ENCODE peak calls at places on chromosomes 1 and 21, in six cellular contexts. F, P, V, I, Z and G are unnamed samples.

GRCh38 chr1:50106095-50106761 is 2.5 kb upstream of the ELAVL4 start:
- DNase-seq in P (no peak), Z (no peak), V (no peak), F (no peak), I (no peak), G (no peak)

GRCh38 chr1:8985915-8986813 is 40.1 kb downstream of the SLC2A7 start:
- DNase-seq in V (no peak), P (no peak), Z (peak; percentile 58), F (peak; percentile 99), I (no peak), G (peak; percentile 98)

GRCh38 chr1:92354259-92354658 is 55.4 kb downstream of the RPAP2 start:
- DNase-seq in P (no peak), V (no peak), F (no peak), Z (no peak), I (no peak), G (no peak)

GRCh38 chr1:243312962-243313634 is 57.3 kb downstream of the SDCCAG8 start:
- DNase-seq in V (no peak), I (no peak), P (no peak), Z (no peak), F (no peak), G (no peak)

GRCh38 chr1:191857600-191857999 is 300.7 kb upstream of the RGS18 start:
- DNase-seq in P (no peak), V (no peak), Z (no peak), I (no peak), F (no peak), G (no peak)

GRCh38 chr1:244049142-244049968 is 1.7 kb upstream of the ZBTB18 start:
- DNase-seq in F (peak; percentile 38), Z (peak; percentile 76), I (peak; percentile 61), P (peak; percentile 67), V (peak; percentile 83), G (peak; percentile 60)

GRCh38 chr1:35574655-35575400 is 1.7 kb downstream of the TFAP2E start:
- DNase-seq in V (no peak), Z (no peak), F (peak; percentile 47), P (no peak), I (peak; percentile 55), G (no peak)

GRCh38 chr1:228664399-228664914 is 70.8 kb upstream of the RHOU start:
- DNase-seq in I (peak; percentile 88), F (peak; percentile 92), P (peak; percentile 65), V (peak; percentile 75), Z (peak; percentile 87), G (peak; percentile 71)

GRCh38 chr1:230634384-230634783 is 7.9 kb upstream of the COG2 start:
- DNase-seq in P (no peak), V (no peak), Z (no peak), I (no peak), F (no peak), G (no peak)

GRCh38 chr1:38308780-38309179 is 262.2 kb upstream of the POU3F1 start:
- DNase-seq in Z (peak; percentile 12), V (no peak), F (peak; percentile 25), P (no peak), I (no peak), G (no peak)

GRCh38 chr1:201686709-201687455 is 142.1 kb upstream of the IPO9 start:
- DNase-seq in F (no peak), Z (peak; percentile 64), I (peak; percentile 67), P (no peak), V (peak; percentile 29), G (peak; percentile 30)

GRCh38 chr1:25245809-25246599 is 1.2 kb downstream of the RSRP1 start:
- DNase-seq in F (peak; percentile 44), I (peak; percentile 63), V (peak; percentile 31), P (peak; percentile 31), Z (peak; percentile 26), G (peak; percentile 61)

GRCh38 chr21:34722684-34723300 is 54.0 kb downstream of the CLIC6 start:
- DNase-seq in P (peak; percentile 38), V (peak; percentile 67), Z (no peak), I (peak; percentile 83), F (peak; percentile 32), G (no peak)

GRCh38 chr1:47184090-47184735 is 5.6 kb downstream of the PDZK1IP1 start:
- DNase-seq in P (no peak), F (no peak), V (no peak), I (peak; percentile 17), Z (no peak), G (peak; percentile 48)

GRCh38 chr1:202029171-202029665 is 18.8 kb downstream of the ELF3 start:
- DNase-seq in V (no peak), I (no peak), F (peak; percentile 88), Z (no peak), P (no peak), G (peak; percentile 89)

GRCh38 chr1:10433790-10434189 is 3.6 kb downstream of the CENPS start:
- DNase-seq in V (no peak), P (no peak), Z (no peak), I (no peak), F (no peak), G (no peak)

GRCh38 chr1:87143413-87144135 is 185.1 kb upstream of the LMO4 start:
- DNase-seq in I (no peak), F (no peak), V (no peak), P (no peak), Z (no peak), G (no peak)

GRCh38 chr1:87144981-87145380 is 183.7 kb upstream of the LMO4 start:
- DNase-seq in I (no peak), V (no peak), Z (no peak), F (no peak), P (no peak), G (no peak)

GRCh38 chr1:87146986-87147385 is 181.7 kb upstream of the LMO4 start:
- DNase-seq in Z (no peak), F (no peak), I (no peak), P (no peak), V (no peak), G (no peak)

GRCh38 chr1:87146538-87146937 is 182.1 kb upstream of the LMO4 start:
- DNase-seq in V (no peak), Z (no peak), I (no peak), P (no peak), F (no peak), G (no peak)

GRCh38 chr1:87144546-87144945 is 184.1 kb upstream of the LMO4 start:
- DNase-seq in P (no peak), Z (no peak), I (no peak), V (no peak), F (no peak), G (no peak)
- H2AFZ ChIP-seq in P (no peak overlapping the region), Z (no peak overlapping the region), I (no peak overlapping the region), V (no peak overlapping the region), F (no peak overlapping the region), G (no peak overlapping the region)

GRCh38 chr1:21763236-21763635 is 19.7 kb downstream of the USP48 start:
- DNase-seq in I (peak; percentile 30), Z (no peak), P (peak; percentile 14), V (no peak), F (no peak), G (no peak)
- H4K20me1 ChIP-seq in I (peaks cover 78% of the 10 kb centered on the region), Z (peaks cover 66% of the 10 kb centered on the region), P (peaks cover 23% of the 10 kb centered on the region), V (peaks cover 32% of the 10 kb centered on the region), F (peaks cover 9% of the 10 kb centered on the region), G (peaks cover 24% of the 10 kb centered on the region)

GRCh38 chr21:45979141-45979631 is 2.4 kb upstream of the COL6A1 start:
- DNase-seq in I (no peak), V (no peak), Z (no peak), F (peak; percentile 79), P (no peak), G (peak; percentile 61)
- TF ChIP-seq EZH2phosphoT487 in I (no peak), V (no peak), Z (no peak), F (no peak), P (no peak), G (no peak)

DNA sequence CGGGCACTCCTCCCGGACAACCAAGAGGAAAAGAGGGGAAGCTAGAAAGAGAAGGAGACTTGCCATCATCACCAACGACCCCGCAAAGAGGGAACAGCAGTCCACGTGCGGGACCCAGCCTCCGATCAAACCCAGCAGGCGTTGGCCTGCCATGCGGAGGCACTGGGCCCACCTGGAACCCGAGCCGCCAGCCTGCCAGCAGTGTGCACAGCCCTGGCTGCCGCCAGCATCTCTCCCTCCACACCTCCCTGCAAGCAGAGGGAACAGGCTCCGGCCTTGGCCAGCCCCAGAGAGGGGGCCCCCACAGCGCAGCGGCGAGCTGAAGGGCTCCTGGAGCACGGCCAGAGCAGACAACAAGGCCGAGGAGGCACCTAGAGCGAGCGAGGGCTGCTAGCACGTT is 1244.7 kb upstream of the B3GALT2 start:
- DNase-seq in P (no peak), F (no peak), V (no peak), Z (no peak), I (no peak), G (no peak)
- H2AFZ ChIP-seq in P (no peak overlapping the region), F (no peak overlapping the region), V (no peak overlapping the region), Z (no peak overlapping the region), I (peak overlapping the region; percentile 28), G (no peak overlapping the region)

GRCh38 chr1:114510235-114511047 is 562 bp downstream of the TRIM33 start:
- DNase-seq in F (no peak), I (peak; percentile 59), P (peak; percentile 57), V (no peak), Z (peak; percentile 66), G (peak; percentile 69)
- H4K20me1 ChIP-seq in F (peaks cover 26% of the 10 kb centered on the region), I (peaks cover 40% of the 10 kb centered on the region), P (peaks cover 36% of the 10 kb centered on the region), V (peaks cover 52% of the 10 kb centered on the region), Z (peaks cover 50% of the 10 kb centered on the region), G (peaks cover 9% of the 10 kb centered on the region)

GRCh38 chr1:223707270-223708000 is 4.9 kb upstream of the CAPN2 start:
- DNase-seq in I (peak; percentile 35), F (peak; percentile 99), P (no peak), Z (peak; percentile 91), V (no peak), G (peak; percentile 99)
- TF ChIP-seq EZH2phosphoT487 in I (no peak), F (no peak), P (no peak), Z (no peak), V (no peak), G (no peak)

GRCh38 chr1:234734864-234735263 is 124.9 kb upstream of the IRF2BP2 start:
- DNase-seq in P (no peak), I (no peak), Z (no peak), F (no peak), V (no peak), G (no peak)
- H2AFZ ChIP-seq in P (no peak overlapping the region), I (no peak overlapping the region), Z (no peak overlapping the region), F (no peak overlapping the region), V (no peak overlapping the region), G (no peak overlapping the region)

DNA sequence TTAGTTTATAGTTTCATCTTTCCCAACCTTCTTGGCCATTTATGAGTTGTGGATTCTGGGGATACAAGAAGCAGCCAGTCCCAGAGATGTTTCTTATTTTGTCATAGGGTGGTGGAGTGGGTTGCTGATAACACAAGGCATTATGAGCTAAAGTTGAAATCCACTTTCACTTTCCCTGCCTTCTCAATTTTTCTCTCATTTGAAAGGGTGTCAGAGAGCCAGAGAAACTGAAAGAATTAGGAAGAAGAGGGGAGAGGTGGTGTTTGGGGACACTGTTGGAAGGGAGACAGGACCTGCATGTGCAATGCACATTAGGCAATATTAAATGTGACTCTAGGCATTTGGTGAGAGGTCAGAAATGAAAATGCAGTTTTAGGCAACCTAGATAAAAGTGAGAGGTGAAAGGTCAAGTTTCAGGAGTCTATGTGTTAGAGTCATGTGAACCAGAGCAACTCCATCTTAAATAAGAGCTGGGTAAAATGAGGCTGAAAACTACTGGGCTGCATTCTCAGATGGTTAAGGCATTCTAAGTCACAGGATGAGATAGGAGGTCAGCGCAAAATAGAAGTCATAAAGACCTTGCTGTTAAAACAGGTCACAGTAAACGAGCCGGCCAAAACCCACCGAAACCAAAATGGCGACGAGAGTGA is 71.1 kb upstream of the F3 start:
- DNase-seq in Z (no peak), F (no peak), V (no peak), I (no peak), P (no peak), G (no peak)
- H4K20me1 ChIP-seq in Z (no peaks in the 10 kb centered on the region), F (no peaks in the 10 kb centered on the region), V (no peaks in the 10 kb centered on the region), I (no peaks in the 10 kb centered on the region), P (no peaks in the 10 kb centered on the region), G (no peaks in the 10 kb centered on the region)